ENCODE peak calls at places on chromosome 16, in six cellular contexts. B, O, M, G, F and N are unnamed samples.
A peak's percentile ranks its signal among the peaks of the same experiment; 100 is the strongest.

GRCh38 chr16:31029272-31029671 is 4.1 kb upstream of the STX4 start:
- DNase-seq in M (no peak), B (no peak), F (no peak), G (no peak), O (no peak), N (no peak)

GRCh38 chr16:86585821-86586611 is 7.7 kb downstream of the FOXL1 start:
- DNase-seq in B (peak; percentile 85), G (no peak), O (no peak), F (no peak), M (no peak), N (peak; percentile 89)

GRCh38 chr16:84985079-84986065 is 26.0 kb downstream of the ZDHHC7 start:
- DNase-seq in F (no peak), O (no peak), M (no peak), B (peak; percentile 82), G (no peak), N (peak; percentile 89)

GRCh38 chr16:72467157-72467759 is 295.3 kb upstream of the PMFBP1 start:
- DNase-seq in M (no peak), G (no peak), F (no peak), O (no peak), B (peak; percentile 34), N (peak; percentile 49)

GRCh38 chr16:67296422-67296821 is 17.1 kb downstream of the PLEKHG4 start:
- DNase-seq in M (no peak), F (no peak), G (no peak), B (peak; percentile 67), O (no peak), N (peak; percentile 21)

GRCh38 chr16:66366433-66367299 is at the start of gene CDH5:
- DNase-seq in B (no peak), G (no peak), M (no peak), F (no peak), O (no peak), N (no peak)

GRCh38 chr16:9761870-9762269 is 420.4 kb downstream of the GRIN2A start:
- DNase-seq in M (no peak), B (no peak), G (no peak), O (no peak), F (no peak), N (no peak)

GRCh38 chr16:84735846-84736586 is 36.2 kb downstream of the USP10 start:
- DNase-seq in B (no peak), M (no peak), O (no peak), G (no peak), F (no peak), N (no peak)

GRCh38 chr16:46928811-46929210 is 44.6 kb downstream of the GPT2 start:
- DNase-seq in G (no peak), F (no peak), O (no peak), B (no peak), M (no peak), N (no peak)

GRCh38 chr16:9199751-9200150 is 108.3 kb downstream of the HAPSTR1 start:
- DNase-seq in O (no peak), G (no peak), F (no peak), B (no peak), M (no peak), N (no peak)

GRCh38 chr16:85607331-85607765 is 5.8 kb upstream of the GSE1 start:
- DNase-seq in B (no peak), F (no peak), G (no peak), M (no peak), O (peak; percentile 31), N (no peak)

GRCh38 chr16:12324152-12324551 is 347.6 kb downstream of the SNX29 start:
- DNase-seq in G (no peak), M (no peak), F (no peak), B (no peak), O (no peak), N (peak; percentile 85)

GRCh38 chr16:82841108-82841507 is 214.3 kb downstream of the CDH13 start:
- DNase-seq in O (no peak), G (no peak), B (no peak), M (no peak), F (no peak), N (no peak)

GRCh38 chr16:66421891-66422290 is 5.2 kb upstream of the BEAN1 start:
- DNase-seq in B (no peak), O (no peak), G (no peak), F (no peak), M (no peak), N (no peak)

GRCh38 chr16:67481561-67482259 is 753 bp upstream of the ATP6V0D1 start:
- DNase-seq in G (peak; percentile 56), F (no peak), O (no peak), M (no peak), B (no peak), N (no peak)

GRCh38 chr16:73150790-73151189 is 102.9 kb upstream of the ZFHX3 start:
- DNase-seq in F (no peak), M (no peak), O (no peak), B (no peak), G (no peak), N (no peak)

GRCh38 chr16:49679085-49679484 is 176.8 kb downstream of the ZNF423 start:
- DNase-seq in O (no peak), F (no peak), G (no peak), M (no peak), B (no peak), N (no peak)

GRCh38 chr16:29806641-29807425 is 504 bp downstream of the MAZ start:
- DNase-seq in M (no peak), O (no peak), G (peak; percentile 79), B (no peak), F (no peak), N (no peak)

GRCh38 chr16:74601131-74601871 is 5.6 kb downstream of the GLG1 start:
- DNase-seq in F (peak; percentile 32), B (no peak), M (no peak), O (no peak), G (peak; percentile 63), N (no peak)

GRCh38 chr16:54265558-54266213 is 20.9 kb downstream of the IRX3 start:
- DNase-seq in B (no peak), O (no peak), M (no peak), F (no peak), G (no peak), N (no peak)

GRCh38 chr16:19858006-19858653 is 26.5 kb downstream of the GPRC5B start:
- DNase-seq in B (no peak), O (no peak), G (no peak), F (no peak), M (no peak), N (no peak)

GRCh38 chr16:52069866-52070265 is 477.1 kb downstream of the TOX3 start:
- DNase-seq in F (no peak), O (no peak), M (no peak), G (no peak), B (no peak), N (no peak)

GRCh38 chr16:47726031-47726675 is 265.0 kb downstream of the PHKB start:
- DNase-seq in F (no peak), B (no peak), G (no peak), M (no peak), O (no peak), N (no peak)

GRCh38 chr16:68235882-68236803 is at the start of gene ESRP2:
- DNase-seq in O (peak; percentile 71), G (no peak), F (peak; percentile 48), B (no peak), M (peak; percentile 14), N (no peak)

GRCh38 chr16:87437911-87438610 is 45.9 kb downstream of the MAP1LC3B start:
- DNase-seq in B (no peak), O (no peak), M (no peak), F (no peak), G (no peak), N (no peak)

GRCh38 chr16:4244881-4245280 is 3.0 kb upstream of the SRL start:
- DNase-seq in O (no peak), F (no peak), M (no peak), B (no peak), G (no peak), N (no peak)

GRCh38 chr16:2361129-2361528 is 20.6 kb upstream of the ABCA3 start:
- DNase-seq in O (no peak), M (no peak), F (no peak), B (no peak), G (no peak), N (no peak)

GRCh38 chr16:86074651-86075487 is 175.9 kb downstream of the IRF8 start:
- DNase-seq in G (no peak), O (no peak), M (no peak), B (no peak), F (no peak), N (no peak)

GRCh38 chr16:24671455-24671954 is 57.9 kb upstream of the TNRC6A start:
- DNase-seq in F (no peak), G (no peak), O (no peak), M (no peak), B (no peak), N (no peak)

GRCh38 chr16:17474037-17474436 is 3.3 kb upstream of the XYLT1 start:
- DNase-seq in F (no peak), B (no peak), M (no peak), O (no peak), G (no peak), N (no peak)

GRCh38 chr16:82773018-82773417 is 146.2 kb downstream of the CDH13 start:
- DNase-seq in G (no peak), M (no peak), F (no peak), O (no peak), B (no peak), N (no peak)

GRCh38 chr16:27689711-27690110 is 139.8 kb downstream of the KATNIP start:
- DNase-seq in M (no peak), G (no peak), O (no peak), F (no peak), B (no peak), N (no peak)

GRCh38 chr16:68420366-68420765 is 27.9 kb downstream of the SMPD3 start:
- DNase-seq in O (no peak), F (no peak), B (no peak), G (no peak), M (peak; percentile 92), N (no peak)

GRCh38 chr16:57941016-57941656 is 29.8 kb downstream of the CNGB1 start:
- DNase-seq in F (no peak), B (peak; percentile 11), G (no peak), O (no peak), M (no peak), N (peak; percentile 47)

GRCh38 chr16:83940630-83941378 is 12.2 kb upstream of the OSGIN1 start:
- DNase-seq in M (no peak), F (no peak), O (no peak), B (no peak), G (no peak), N (no peak)

GRCh38 chr16:64440005-64440404 is 681.9 kb downstream of the CDH11 start:
- DNase-seq in F (no peak), O (no peak), M (no peak), G (no peak), B (no peak), N (no peak)